ENCODE peak calls at places on chromosomes 2 and 18, in nine cellular contexts. One of them, this sample, is unnamed.

GRCh38 chr2:96642564-96643350 is at the start of gene FER1L5:
- DNase-seq in GM23338: peak
- DNase-seq in endodermal cell: peak
- DNase-seq in gastrocnemius medialis: no peak
- DNase-seq in transverse colon: no peak
- DNase-seq in sigmoid colon: no peak
- DNase-seq in breast epithelium: no peak
- DNase-seq in WERI-Rb-1: peak
- DNase-seq in H9: peak
- DNase-seq in this sample: no peak

GRCh38 chr2:168114021-168114420 is 133.4 kb downstream of the STK39 start:
- DNase-seq in GM23338: no peak
- DNase-seq in endodermal cell: no peak
- DNase-seq in gastrocnemius medialis: no peak
- DNase-seq in transverse colon: no peak
- DNase-seq in sigmoid colon: no peak
- DNase-seq in breast epithelium: no peak
- DNase-seq in WERI-Rb-1: no peak
- DNase-seq in H9: no peak
- DNase-seq in this sample: no peak

GRCh38 chr2:42777883-42778805 is 14.2 kb upstream of the OXER1 start:
- DNase-seq in GM23338: peak
- DNase-seq in endodermal cell: no peak
- DNase-seq in gastrocnemius medialis: no peak
- DNase-seq in transverse colon: no peak
- DNase-seq in sigmoid colon: peak
- DNase-seq in breast epithelium: no peak
- DNase-seq in WERI-Rb-1: no peak
- DNase-seq in H9: no peak
- DNase-seq in this sample: no peak

GRCh38 chr18:36706313-36706881 is 122.4 kb downstream of the TPGS2 start:
- DNase-seq in GM23338: no peak
- DNase-seq in endodermal cell: no peak
- DNase-seq in gastrocnemius medialis: no peak
- DNase-seq in transverse colon: no peak
- DNase-seq in sigmoid colon: no peak
- DNase-seq in breast epithelium: no peak
- DNase-seq in WERI-Rb-1: no peak
- DNase-seq in H9: no peak
- DNase-seq in this sample: no peak

GRCh38 chr18:48913201-48913600 is 37.6 kb downstream of the SMAD7 start:
- DNase-seq in GM23338: no peak
- DNase-seq in endodermal cell: peak
- DNase-seq in gastrocnemius medialis: no peak
- DNase-seq in transverse colon: no peak
- DNase-seq in sigmoid colon: peak
- DNase-seq in breast epithelium: no peak
- DNase-seq in WERI-Rb-1: no peak
- DNase-seq in H9: peak
- DNase-seq in this sample: no peak

GRCh38 chr2:42876280-42876840 is 84.0 kb upstream of the HAAO start:
- DNase-seq in GM23338: no peak
- DNase-seq in endodermal cell: peak
- DNase-seq in gastrocnemius medialis: no peak
- DNase-seq in transverse colon: no peak
- DNase-seq in sigmoid colon: peak
- DNase-seq in breast epithelium: no peak
- DNase-seq in WERI-Rb-1: peak
- DNase-seq in H9: no peak
- DNase-seq in this sample: no peak

GRCh38 chr2:41321341-41321740 is 726.5 kb upstream of the PKDCC start:
- DNase-seq in GM23338: no peak
- DNase-seq in endodermal cell: no peak
- DNase-seq in gastrocnemius medialis: no peak
- DNase-seq in transverse colon: no peak
- DNase-seq in sigmoid colon: no peak
- DNase-seq in breast epithelium: no peak
- DNase-seq in WERI-Rb-1: no peak
- DNase-seq in H9: no peak
- DNase-seq in this sample: no peak

GRCh38 chr2:145055651-145056050 is 535.7 kb upstream of the ZEB2 start:
- DNase-seq in GM23338: no peak
- DNase-seq in endodermal cell: no peak
- DNase-seq in gastrocnemius medialis: no peak
- DNase-seq in transverse colon: no peak
- DNase-seq in sigmoid colon: no peak
- DNase-seq in breast epithelium: no peak
- DNase-seq in WERI-Rb-1: no peak
- DNase-seq in H9: no peak
- DNase-seq in this sample: no peak

GRCh38 chr2:9675369-9676351 is 44.9 kb upstream of the YWHAQ start:
- DNase-seq in GM23338: peak
- DNase-seq in endodermal cell: peak
- DNase-seq in gastrocnemius medialis: no peak
- DNase-seq in transverse colon: no peak
- DNase-seq in sigmoid colon: no peak
- DNase-seq in breast epithelium: no peak
- DNase-seq in WERI-Rb-1: no peak
- DNase-seq in H9: peak
- DNase-seq in this sample: no peak

GRCh38 chr2:20584637-20585321 is 66.1 kb downstream of the HS1BP3 start:
- DNase-seq in GM23338: peak
- DNase-seq in endodermal cell: peak
- DNase-seq in gastrocnemius medialis: no peak
- DNase-seq in transverse colon: peak
- DNase-seq in sigmoid colon: peak
- DNase-seq in breast epithelium: no peak
- DNase-seq in WERI-Rb-1: no peak
- DNase-seq in H9: peak
- DNase-seq in this sample: peak

GRCh38 chr2:24793752-24794477 is 690 bp downstream of the CENPO start:
- DNase-seq in GM23338: peak
- DNase-seq in endodermal cell: no peak
- DNase-seq in gastrocnemius medialis: no peak
- DNase-seq in transverse colon: no peak
- DNase-seq in sigmoid colon: no peak
- DNase-seq in breast epithelium: no peak
- DNase-seq in WERI-Rb-1: peak
- DNase-seq in H9: peak
- DNase-seq in this sample: no peak

GRCh38 chr2:24792542-24792873 is 683 bp downstream of the PTRHD1 start:
- DNase-seq in GM23338: no peak
- DNase-seq in endodermal cell: no peak
- DNase-seq in gastrocnemius medialis: no peak
- DNase-seq in transverse colon: no peak
- DNase-seq in sigmoid colon: no peak
- DNase-seq in breast epithelium: no peak
- DNase-seq in WERI-Rb-1: no peak
- DNase-seq in H9: no peak
- DNase-seq in this sample: no peak

GRCh38 chr2:24791452-24791851 is 1.7 kb downstream of the PTRHD1 start:
- DNase-seq in GM23338: no peak
- DNase-seq in endodermal cell: peak
- DNase-seq in gastrocnemius medialis: no peak
- DNase-seq in transverse colon: no peak
- DNase-seq in sigmoid colon: no peak
- DNase-seq in breast epithelium: no peak
- DNase-seq in WERI-Rb-1: no peak
- DNase-seq in H9: no peak
- DNase-seq in this sample: no peak

GRCh38 chr2:24797644-24798043 is 4.4 kb downstream of the CENPO start:
- DNase-seq in GM23338: no peak
- DNase-seq in endodermal cell: no peak
- DNase-seq in gastrocnemius medialis: no peak
- DNase-seq in transverse colon: no peak
- DNase-seq in sigmoid colon: no peak
- DNase-seq in breast epithelium: no peak
- DNase-seq in WERI-Rb-1: no peak
- DNase-seq in H9: no peak
- DNase-seq in this sample: no peak

GRCh38 chr2:24792874-24793751 is at the start of the genes CENPO and PTRHD1:
- DNase-seq in GM23338: peak
- DNase-seq in endodermal cell: peak
- DNase-seq in gastrocnemius medialis: peak
- DNase-seq in transverse colon: peak
- DNase-seq in sigmoid colon: peak
- DNase-seq in breast epithelium: peak
- DNase-seq in WERI-Rb-1: peak
- DNase-seq in H9: peak
- DNase-seq in this sample: peak
- TF ChIP-seq CTCF in GM23338: peak
- TF ChIP-seq CTCF in endodermal cell: peak
- TF ChIP-seq CTCF in gastrocnemius medialis: peak
- TF ChIP-seq CTCF in transverse colon: peak
- TF ChIP-seq CTCF in sigmoid colon: peak
- TF ChIP-seq CTCF in breast epithelium: peak
- TF ChIP-seq CTCF in WERI-Rb-1: peak
- TF ChIP-seq CTCF in H9: peak
- TF ChIP-seq CTCF in this sample: no peak

DNA sequence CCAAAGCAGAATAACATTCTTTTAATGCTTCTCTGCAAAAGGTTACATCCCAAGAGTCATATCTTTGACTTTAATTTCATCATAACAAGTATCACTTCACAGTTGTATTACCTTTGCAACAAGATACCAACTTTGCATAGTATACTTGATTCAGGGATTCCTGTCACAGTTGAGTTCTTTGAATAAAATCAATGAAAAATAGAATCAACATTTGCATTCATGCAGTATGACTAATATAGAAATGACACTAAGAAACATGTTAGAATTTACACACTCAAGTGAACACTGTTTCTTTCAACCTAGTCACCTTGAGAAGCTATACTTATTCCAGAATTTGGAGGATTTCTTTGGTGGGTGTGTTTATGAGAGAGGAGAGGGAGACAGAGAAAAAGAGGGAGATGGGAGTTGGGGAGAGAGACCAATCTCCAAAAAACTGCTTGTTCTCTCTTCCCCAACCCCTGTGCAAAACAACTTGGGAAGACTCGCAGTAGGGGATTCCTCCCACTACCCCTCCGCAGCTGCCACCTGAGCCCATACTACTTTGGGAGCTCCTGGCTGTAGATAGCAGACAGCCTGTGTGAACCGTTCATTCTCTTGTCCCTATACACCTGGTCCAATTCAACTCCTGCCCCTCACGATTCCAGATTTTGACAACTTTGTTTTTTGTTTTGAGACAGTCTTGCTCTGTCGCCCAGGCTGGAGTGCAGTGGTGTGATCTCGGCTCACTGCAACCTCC is 57.7 kb downstream of the PELI1 start:
- DNase-seq in GM23338: no peak
- DNase-seq in endodermal cell: no peak
- DNase-seq in gastrocnemius medialis: no peak
- DNase-seq in transverse colon: no peak
- DNase-seq in sigmoid colon: no peak
- DNase-seq in breast epithelium: no peak
- DNase-seq in WERI-Rb-1: no peak
- DNase-seq in H9: no peak
- DNase-seq in this sample: no peak
- H3K27ac ChIP-seq in GM23338: no peak
- H3K27ac ChIP-seq in endodermal cell: peak
- H3K27ac ChIP-seq in gastrocnemius medialis: no peak
- H3K27ac ChIP-seq in transverse colon: no peak
- H3K27ac ChIP-seq in sigmoid colon: no peak
- H3K27ac ChIP-seq in breast epithelium: no peak
- H3K27ac ChIP-seq in WERI-Rb-1: no peak
- H3K27ac ChIP-seq in H9: no peak
- H3K27ac ChIP-seq in this sample: no peak

DNA sequence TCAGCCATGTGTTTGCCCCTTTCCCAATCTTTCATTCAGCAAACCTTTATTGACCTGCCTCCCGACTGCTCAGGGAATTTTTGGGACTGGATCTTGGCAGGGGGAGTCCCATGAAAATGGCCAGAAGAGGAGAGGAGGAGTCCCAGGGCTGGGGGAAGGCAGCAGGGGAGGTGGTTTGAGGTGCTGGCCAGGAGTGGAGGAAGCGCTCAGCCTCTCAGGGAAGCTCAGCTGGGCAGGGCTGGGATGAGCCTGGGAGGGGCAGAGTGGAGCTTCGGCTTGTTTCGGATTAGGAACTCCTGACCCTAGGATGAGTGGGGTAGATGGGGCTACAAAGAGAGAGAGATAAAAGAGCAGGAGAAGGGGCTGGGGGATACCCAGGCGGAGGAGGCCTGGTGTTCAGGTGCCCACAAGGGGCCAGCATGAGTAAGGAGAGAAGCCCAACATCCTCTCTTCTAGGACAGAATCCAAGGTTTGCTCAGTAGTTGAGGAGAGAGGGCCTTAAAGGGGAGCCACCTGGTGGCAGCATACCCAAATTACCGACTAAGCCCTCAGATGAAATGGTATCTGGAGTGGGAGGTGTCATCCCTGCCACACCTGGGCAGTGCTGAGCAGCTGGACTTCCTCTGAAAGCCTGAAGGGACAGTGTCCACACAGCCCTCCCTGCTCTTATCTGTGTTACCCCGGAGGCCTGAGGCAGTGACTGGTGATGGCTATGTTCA is 91.1 kb downstream of the INHBB start:
- DNase-seq in GM23338: peak
- DNase-seq in endodermal cell: peak
- DNase-seq in gastrocnemius medialis: no peak
- DNase-seq in transverse colon: no peak
- DNase-seq in sigmoid colon: no peak
- DNase-seq in breast epithelium: no peak
- DNase-seq in WERI-Rb-1: peak
- DNase-seq in H9: peak
- DNase-seq in this sample: no peak
- TF ChIP-seq CTCF in GM23338: peak
- TF ChIP-seq CTCF in endodermal cell: peak
- TF ChIP-seq CTCF in gastrocnemius medialis: peak
- TF ChIP-seq CTCF in transverse colon: no peak
- TF ChIP-seq CTCF in sigmoid colon: no peak
- TF ChIP-seq CTCF in breast epithelium: no peak
- TF ChIP-seq CTCF in WERI-Rb-1: peak
- TF ChIP-seq CTCF in H9: peak
- TF ChIP-seq CTCF in this sample: no peak

DNA sequence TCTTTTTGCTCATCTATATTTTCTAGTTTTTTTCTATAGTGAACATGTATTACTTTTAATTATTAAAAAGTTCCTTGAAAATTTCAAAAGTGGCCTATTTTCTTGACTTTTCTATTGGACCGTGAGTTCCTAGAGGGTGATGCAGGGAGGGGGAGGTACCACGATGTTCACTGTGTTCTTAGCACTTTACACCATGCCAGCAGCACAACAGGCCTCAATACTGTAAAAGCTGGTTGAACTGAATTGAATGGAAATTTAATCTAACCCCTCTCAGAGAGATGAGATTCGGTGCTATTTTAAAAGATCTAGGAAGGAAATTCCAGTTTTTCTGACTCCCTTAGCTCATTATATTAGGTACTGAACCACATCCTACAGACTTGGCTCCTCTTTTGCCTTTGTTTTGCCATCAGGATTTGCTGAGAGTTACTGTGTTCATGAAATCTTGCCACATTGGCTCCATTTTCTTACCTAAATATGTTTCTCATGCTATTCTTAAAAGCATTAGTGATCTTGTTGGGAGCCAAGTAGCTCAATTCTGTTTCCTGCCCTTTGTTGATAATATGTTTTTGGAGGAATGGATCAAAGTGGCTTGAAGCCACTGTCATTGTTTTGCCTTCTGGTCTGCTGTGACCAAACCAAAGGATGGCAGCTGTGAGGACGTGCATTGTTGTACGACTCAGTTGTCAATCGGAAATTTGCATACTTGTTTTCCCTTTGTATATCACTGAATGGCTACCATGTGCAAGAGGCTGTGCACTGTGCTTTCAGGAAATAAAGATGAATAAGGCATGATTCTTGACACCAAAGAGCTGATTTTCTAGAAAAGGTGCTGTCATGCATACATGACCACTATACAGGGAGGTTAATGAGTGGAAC is 25.3 kb downstream of the MYO1B start:
- DNase-seq in GM23338: no peak
- DNase-seq in endodermal cell: no peak
- DNase-seq in gastrocnemius medialis: no peak
- DNase-seq in transverse colon: no peak
- DNase-seq in sigmoid colon: no peak
- DNase-seq in breast epithelium: no peak
- DNase-seq in WERI-Rb-1: no peak
- DNase-seq in H9: no peak
- DNase-seq in this sample: no peak
- H3K27ac ChIP-seq in GM23338: no peak
- H3K27ac ChIP-seq in endodermal cell: peak
- H3K27ac ChIP-seq in gastrocnemius medialis: no peak
- H3K27ac ChIP-seq in transverse colon: no peak
- H3K27ac ChIP-seq in sigmoid colon: no peak
- H3K27ac ChIP-seq in breast epithelium: no peak
- H3K27ac ChIP-seq in WERI-Rb-1: no peak
- H3K27ac ChIP-seq in H9: no peak
- H3K27ac ChIP-seq in this sample: no peak